ENCODE peak calls at places on chromosomes 16 and 17, in seven cellular contexts. One of them, this sample, is unnamed.

GRCh38 chr17:70658840-70659239 is 489.5 kb downstream of the KCNJ2 start:
- DNase-seq in T-helper 9 cell: no peak
- DNase-seq in GM23338: no peak
- DNase-seq in activated CD4-positive, CD25-positive, alpha-beta regulatory T cell: no peak
- DNase-seq in iPS-NIHi11: no peak
- DNase-seq in CD4-positive, alpha-beta memory T cell: no peak
- DNase-seq in nucleus accumbens: no peak
- DNase-seq in this sample: no peak

GRCh38 chr16:84983308-84983707 is 28.0 kb downstream of the ZDHHC7 start:
- DNase-seq in activated CD4-positive, CD25-positive, alpha-beta regulatory T cell: no peak
- DNase-seq in CD4-positive, alpha-beta memory T cell: no peak
- DNase-seq in nucleus accumbens: no peak
- DNase-seq in iPS-NIHi11: no peak
- DNase-seq in GM23338: no peak
- DNase-seq in T-helper 9 cell: no peak
- DNase-seq in this sample: no peak

GRCh38 chr16:2985457-2985856 is 5.2 kb upstream of the PKMYT1 start:
- DNase-seq in iPS-NIHi11: no peak
- DNase-seq in nucleus accumbens: no peak
- DNase-seq in activated CD4-positive, CD25-positive, alpha-beta regulatory T cell: no peak
- DNase-seq in CD4-positive, alpha-beta memory T cell: no peak
- DNase-seq in T-helper 9 cell: no peak
- DNase-seq in GM23338: no peak
- DNase-seq in this sample: no peak

GRCh38 chr16:87848676-87849345 is 20.5 kb downstream of the SLC7A5 start:
- DNase-seq in T-helper 9 cell: no peak
- DNase-seq in nucleus accumbens: no peak
- DNase-seq in GM23338: no peak
- DNase-seq in CD4-positive, alpha-beta memory T cell: no peak
- DNase-seq in activated CD4-positive, CD25-positive, alpha-beta regulatory T cell: no peak
- DNase-seq in iPS-NIHi11: no peak
- DNase-seq in this sample: no peak

GRCh38 chr17:5203908-5204294 is 12.2 kb upstream of the ZNF594 start:
- DNase-seq in iPS-NIHi11: no peak
- DNase-seq in nucleus accumbens: no peak
- DNase-seq in T-helper 9 cell: no peak
- DNase-seq in activated CD4-positive, CD25-positive, alpha-beta regulatory T cell: no peak
- DNase-seq in GM23338: no peak
- DNase-seq in CD4-positive, alpha-beta memory T cell: no peak
- DNase-seq in this sample: peak

GRCh38 chr16:90015586-90016338 is 3.5 kb downstream of the DBNDD1 start:
- DNase-seq in iPS-NIHi11: no peak
- DNase-seq in CD4-positive, alpha-beta memory T cell: no peak
- DNase-seq in nucleus accumbens: no peak
- DNase-seq in activated CD4-positive, CD25-positive, alpha-beta regulatory T cell: no peak
- DNase-seq in GM23338: no peak
- DNase-seq in T-helper 9 cell: no peak
- DNase-seq in this sample: peak

GRCh38 chr17:48444531-48445247 is 14.7 kb upstream of the SKAP1 start:
- DNase-seq in iPS-NIHi11: no peak
- DNase-seq in activated CD4-positive, CD25-positive, alpha-beta regulatory T cell: no peak
- DNase-seq in T-helper 9 cell: no peak
- DNase-seq in GM23338: peak
- DNase-seq in CD4-positive, alpha-beta memory T cell: peak
- DNase-seq in nucleus accumbens: no peak
- DNase-seq in this sample: no peak

GRCh38 chr17:44971776-44972483 is 3.8 kb upstream of the C1QL1 start:
- DNase-seq in T-helper 9 cell: no peak
- DNase-seq in iPS-NIHi11: no peak
- DNase-seq in activated CD4-positive, CD25-positive, alpha-beta regulatory T cell: no peak
- DNase-seq in CD4-positive, alpha-beta memory T cell: no peak
- DNase-seq in GM23338: peak
- DNase-seq in nucleus accumbens: peak
- DNase-seq in this sample: peak

GRCh38 chr17:32486701-32487459 is at the start of gene CDK5R1:
- DNase-seq in iPS-NIHi11: peak
- DNase-seq in CD4-positive, alpha-beta memory T cell: peak
- DNase-seq in GM23338: peak
- DNase-seq in activated CD4-positive, CD25-positive, alpha-beta regulatory T cell: no peak
- DNase-seq in nucleus accumbens: no peak
- DNase-seq in T-helper 9 cell: peak
- DNase-seq in this sample: peak

GRCh38 chr17:75909051-75909811 is 4.5 kb upstream of the MRPL38 start:
- DNase-seq in activated CD4-positive, CD25-positive, alpha-beta regulatory T cell: no peak
- DNase-seq in T-helper 9 cell: no peak
- DNase-seq in iPS-NIHi11: no peak
- DNase-seq in nucleus accumbens: no peak
- DNase-seq in GM23338: no peak
- DNase-seq in CD4-positive, alpha-beta memory T cell: no peak
- DNase-seq in this sample: no peak

GRCh38 chr17:5282639-5283217 is 644 bp downstream of the RABEP1 start:
- DNase-seq in activated CD4-positive, CD25-positive, alpha-beta regulatory T cell: peak
- DNase-seq in GM23338: peak
- DNase-seq in nucleus accumbens: peak
- DNase-seq in iPS-NIHi11: no peak
- DNase-seq in CD4-positive, alpha-beta memory T cell: no peak
- DNase-seq in T-helper 9 cell: no peak
- DNase-seq in this sample: peak

GRCh38 chr17:2947588-2947950 is 115.8 kb downstream of the OR1D5 start:
- DNase-seq in activated CD4-positive, CD25-positive, alpha-beta regulatory T cell: no peak
- DNase-seq in iPS-NIHi11: no peak
- DNase-seq in CD4-positive, alpha-beta memory T cell: no peak
- DNase-seq in nucleus accumbens: no peak
- DNase-seq in GM23338: no peak
- DNase-seq in T-helper 9 cell: no peak
- DNase-seq in this sample: no peak

GRCh38 chr16:67451704-67452435 is 20.9 kb downstream of the HSD11B2 start:
- DNase-seq in CD4-positive, alpha-beta memory T cell: no peak
- DNase-seq in activated CD4-positive, CD25-positive, alpha-beta regulatory T cell: no peak
- DNase-seq in iPS-NIHi11: no peak
- DNase-seq in nucleus accumbens: no peak
- DNase-seq in T-helper 9 cell: no peak
- DNase-seq in GM23338: no peak
- DNase-seq in this sample: no peak

GRCh38 chr16:67396159-67396774 is 3.0 kb upstream of the TPPP3 start:
- DNase-seq in activated CD4-positive, CD25-positive, alpha-beta regulatory T cell: no peak
- DNase-seq in CD4-positive, alpha-beta memory T cell: no peak
- DNase-seq in T-helper 9 cell: no peak
- DNase-seq in nucleus accumbens: no peak
- DNase-seq in iPS-NIHi11: peak
- DNase-seq in GM23338: peak
- DNase-seq in this sample: peak

GRCh38 chr17:4573682-4574081 is 10.6 kb upstream of the SMTNL2 start:
- DNase-seq in iPS-NIHi11: no peak
- DNase-seq in activated CD4-positive, CD25-positive, alpha-beta regulatory T cell: peak
- DNase-seq in T-helper 9 cell: peak
- DNase-seq in CD4-positive, alpha-beta memory T cell: peak
- DNase-seq in GM23338: no peak
- DNase-seq in nucleus accumbens: no peak
- DNase-seq in this sample: peak

GRCh38 chr17:64091116-64091515 is 38.8 kb downstream of the ERN1 start:
- DNase-seq in GM23338: no peak
- DNase-seq in activated CD4-positive, CD25-positive, alpha-beta regulatory T cell: no peak
- DNase-seq in nucleus accumbens: no peak
- DNase-seq in T-helper 9 cell: no peak
- DNase-seq in iPS-NIHi11: no peak
- DNase-seq in CD4-positive, alpha-beta memory T cell: peak
- DNase-seq in this sample: no peak

GRCh38 chr17:20852541-20853370 is 190.1 kb downstream of the USP22 start:
- DNase-seq in T-helper 9 cell: no peak
- DNase-seq in nucleus accumbens: no peak
- DNase-seq in GM23338: peak
- DNase-seq in CD4-positive, alpha-beta memory T cell: no peak
- DNase-seq in activated CD4-positive, CD25-positive, alpha-beta regulatory T cell: no peak
- DNase-seq in iPS-NIHi11: no peak
- DNase-seq in this sample: peak

GRCh38 chr17:47203984-47204721 is 5.0 kb upstream of the MYL4 start:
- DNase-seq in activated CD4-positive, CD25-positive, alpha-beta regulatory T cell: no peak
- DNase-seq in iPS-NIHi11: no peak
- DNase-seq in T-helper 9 cell: no peak
- DNase-seq in GM23338: no peak
- DNase-seq in nucleus accumbens: no peak
- DNase-seq in CD4-positive, alpha-beta memory T cell: peak
- DNase-seq in this sample: peak

GRCh38 chr16:67922740-67923139 is 8.9 kb downstream of the CTRL start:
- DNase-seq in nucleus accumbens: no peak
- DNase-seq in T-helper 9 cell: no peak
- DNase-seq in GM23338: no peak
- DNase-seq in activated CD4-positive, CD25-positive, alpha-beta regulatory T cell: no peak
- DNase-seq in iPS-NIHi11: no peak
- DNase-seq in CD4-positive, alpha-beta memory T cell: no peak
- DNase-seq in this sample: no peak

GRCh38 chr17:29357821-29358232 is 32.3 kb upstream of the TAOK1 start:
- DNase-seq in iPS-NIHi11: no peak
- DNase-seq in GM23338: no peak
- DNase-seq in CD4-positive, alpha-beta memory T cell: no peak
- DNase-seq in activated CD4-positive, CD25-positive, alpha-beta regulatory T cell: no peak
- DNase-seq in T-helper 9 cell: no peak
- DNase-seq in nucleus accumbens: no peak
- DNase-seq in this sample: no peak

GRCh38 chr17:17363638-17364337 is 60.6 kb downstream of the NT5M start:
- DNase-seq in iPS-NIHi11: no peak
- DNase-seq in CD4-positive, alpha-beta memory T cell: no peak
- DNase-seq in GM23338: peak
- DNase-seq in nucleus accumbens: no peak
- DNase-seq in activated CD4-positive, CD25-positive, alpha-beta regulatory T cell: no peak
- DNase-seq in T-helper 9 cell: no peak
- DNase-seq in this sample: no peak